ENCODE peak calls at places on chromosomes 3 and 15, in ten cellular contexts. W is CD8-positive, alpha-beta T cell; P is heart right ventricle; I is WERI-Rb-1; G is T-helper 1 cell; Y is stimulated activated CD8-positive, alpha-beta memory T cell treated with anti-CD3 and anti-CD28 coated beads, Interleukin-15, amount 100 ng/mL, for 1 hour; K is NCI-H1092 treated with DMSO at 0.1 percent for 48 hours; T is cardiac muscle cell; E is HCT116; S is activated T-cell treated with anti-CD3 and anti-CD28 coated beads for 4 hours. V is an unnamed sample.

GRCh38 chr15:100095896-100096600 is 245.7 kb downstream of the ADAMTS17 start:
- DNase-seq in W (no peak), P (no peak), I (no peak), G (no peak), Y (no peak), K (no peak), T (no peak), E (no peak), S (no peak), V (no peak)

GRCh38 chr3:59766165-59766872 is 716.5 kb upstream of the CFAP20DC start:
- DNase-seq in W (no peak), P (no peak), I (no peak), G (no peak), Y (no peak), K (no peak), T (peak; percentile 85), E (no peak), S (no peak), V (no peak)

GRCh38 chr15:50135123-50135541 is 16.1 kb upstream of the ATP8B4 start:
- DNase-seq in W (no peak), P (no peak), I (no peak), G (no peak), Y (no peak), K (no peak), T (no peak), E (no peak), S (no peak), V (no peak)

GRCh38 chr15:33094336-33094735 is 100.2 kb downstream of the FMN1 start:
- DNase-seq in W (no peak), P (no peak), I (no peak), G (no peak), Y (no peak), K (no peak), T (peak; percentile 31), E (no peak), S (no peak), V (no peak)

GRCh38 chr3:180280601-180281000 is 243.9 kb upstream of the PEX5L start:
- DNase-seq in W (no peak), P (no peak), I (no peak), G (no peak), Y (no peak), K (no peak), T (no peak), E (no peak), S (no peak), V (no peak)

GRCh38 chr3:25604107-25604805 is 60.5 kb downstream of the TOP2B start:
- DNase-seq in W (no peak), P (no peak), I (no peak), G (no peak), Y (no peak), K (no peak), T (peak; percentile 88), E (no peak), S (no peak), V (no peak)

GRCh38 chr3:179671709-179672337 is 19.0 kb downstream of the USP13 start:
- DNase-seq in W (no peak), P (peak; percentile 40), I (no peak), G (no peak), Y (no peak), K (no peak), T (peak; percentile 56), E (no peak), S (no peak), V (no peak)

GRCh38 chr3:114553949-114554593 is 260.2 kb downstream of the TIGIT start:
- DNase-seq in W (no peak), P (no peak), I (no peak), G (no peak), Y (no peak), K (no peak), T (no peak), E (no peak), S (no peak), V (no peak)

V was measured in cardiac septum.